ENCODE peak calls at places on chromosomes 11 and 22, in five cellular contexts. J, B, G, Y and Q are unnamed samples.

GRCh38 chr11:69317401-69318092 is 23.6 kb downstream of the MYEOV start:
- DNase-seq in J (no peak), B (no peak), G (no peak), Y (no peak), Q (no peak)

GRCh38 chr11:110077866-110078325 is 15.3 kb upstream of the ZC3H12C start:
- DNase-seq in J (no peak), B (no peak), G (no peak), Y (no peak), Q (no peak)

GRCh38 chr22:35955546-35955945 is 73.1 kb downstream of the RBFOX2 start:
- DNase-seq in J (no peak), B (no peak), G (no peak), Y (no peak), Q (no peak)

GRCh38 chr11:56089697-56090096 is 3.4 kb upstream of the OR8I2 start:
- DNase-seq in J (no peak), B (no peak), G (no peak), Y (no peak), Q (no peak)

GRCh38 chr11:123357990-123358827 is 71.9 kb upstream of the GRAMD1B start:
- DNase-seq in J (peak; percentile 14), B (peak; percentile 67), G (no peak), Y (no peak), Q (no peak)

GRCh38 chr22:35349704-35350538 is 31.0 kb upstream of the HMOX1 start:
- DNase-seq in J (no peak), B (no peak), G (no peak), Y (peak; percentile 84), Q (peak; percentile 55)

GRCh38 chr11:116556483-116556882 is 216.3 kb downstream of the BUD13 start:
- DNase-seq in J (no peak), B (no peak), G (no peak), Y (no peak), Q (no peak)

GRCh38 chr11:110174645-110175310 is 81.6 kb downstream of the ZC3H12C start:
- DNase-seq in J (no peak), B (no peak), G (no peak), Y (no peak), Q (no peak)

GRCh38 chr11:116422556-116422955 is 350.2 kb downstream of the BUD13 start:
- DNase-seq in J (no peak), B (no peak), G (no peak), Y (no peak), Q (no peak)

GRCh38 chr11:66335531-66336233 is 552 bp downstream of the RIN1 start:
- DNase-seq in J (no peak), B (no peak), G (no peak), Y (no peak), Q (peak; percentile 69)

GRCh38 chr11:34624069-34624468 is 3.2 kb downstream of the EHF start:
- DNase-seq in J (peak; percentile 75), B (no peak), G (no peak), Y (no peak), Q (no peak)

GRCh38 chr11:2480874-2481220 is 36.0 kb downstream of the KCNQ1 start:
- DNase-seq in J (no peak), B (no peak), G (no peak), Y (no peak), Q (no peak)

DNA sequence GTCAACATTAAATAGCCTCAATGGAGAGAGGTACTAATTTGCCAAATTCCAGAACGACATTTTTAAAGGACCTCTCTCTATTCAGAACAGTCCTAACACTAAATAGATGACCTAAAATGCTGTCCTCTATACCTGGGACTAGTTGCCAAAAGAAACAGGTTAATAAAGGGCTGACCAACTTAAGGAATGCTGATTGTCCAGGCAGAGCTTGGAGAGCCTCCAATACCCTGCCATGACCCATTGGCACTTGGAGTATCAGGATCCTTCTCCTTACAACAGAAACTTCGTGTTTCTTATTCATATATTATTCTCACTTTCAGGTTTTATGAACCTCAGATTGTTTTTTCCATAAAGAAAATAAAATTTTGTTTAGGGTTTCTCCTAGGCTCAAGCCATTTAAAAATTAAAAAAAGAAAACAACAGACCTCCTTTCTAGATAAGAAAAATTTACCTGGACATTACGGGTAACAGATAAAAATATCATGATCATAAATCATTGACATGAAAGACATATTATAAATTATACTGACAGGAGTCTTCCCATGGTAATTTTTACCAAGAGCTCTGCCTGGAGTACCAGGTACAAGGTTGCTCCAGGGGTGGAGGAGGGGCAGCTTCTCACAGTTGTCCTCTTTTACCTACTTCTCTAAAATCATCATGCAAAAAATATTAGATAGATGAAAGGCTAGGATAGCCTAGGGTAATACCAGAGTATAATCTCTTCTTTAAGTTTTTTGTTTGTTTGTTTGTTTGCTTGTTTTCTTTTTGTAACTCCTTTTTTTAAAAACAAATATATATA is 2.0 kb downstream of the LRRC4C start:
- DNase-seq in J (no peak), B (no peak), G (no peak), Y (no peak), Q (no peak)
- H3K4me3 ChIP-seq in J (no peak overlapping the region), B (no peak overlapping the region), G (no peak overlapping the region), Y (no peak overlapping the region), Q (no peak overlapping the region)

GRCh38 chr22:33326540-33327295 is 268.5 kb upstream of the SYN3 start:
- DNase-seq in J (no peak), B (no peak), G (no peak), Y (peak; percentile 57), Q (no peak)

GRCh38 chr22:33327348-33327860 is 269.2 kb upstream of the SYN3 start:
- DNase-seq in J (no peak), B (no peak), G (no peak), Y (no peak), Q (no peak)

GRCh38 chr22:33324228-33324627 is 266.0 kb upstream of the SYN3 start:
- DNase-seq in J (no peak), B (no peak), G (no peak), Y (no peak), Q (no peak)

GRCh38 chr22:33328789-33329296 is 270.7 kb upstream of the SYN3 start:
- DNase-seq in J (no peak), B (peak; percentile 12), G (no peak), Y (no peak), Q (no peak)

GRCh38 chr22:33325232-33326004 is 267.2 kb upstream of the SYN3 start:
- DNase-seq in J (no peak), B (no peak), G (no peak), Y (peak; percentile 77), Q (no peak)
- H3K36me3 ChIP-seq in J (no peaks in the 10 kb centered on the region), B (no peaks in the 10 kb centered on the region), G (no peaks in the 10 kb centered on the region), Y (no peaks in the 10 kb centered on the region), Q (no peaks in the 10 kb centered on the region)

DNA sequence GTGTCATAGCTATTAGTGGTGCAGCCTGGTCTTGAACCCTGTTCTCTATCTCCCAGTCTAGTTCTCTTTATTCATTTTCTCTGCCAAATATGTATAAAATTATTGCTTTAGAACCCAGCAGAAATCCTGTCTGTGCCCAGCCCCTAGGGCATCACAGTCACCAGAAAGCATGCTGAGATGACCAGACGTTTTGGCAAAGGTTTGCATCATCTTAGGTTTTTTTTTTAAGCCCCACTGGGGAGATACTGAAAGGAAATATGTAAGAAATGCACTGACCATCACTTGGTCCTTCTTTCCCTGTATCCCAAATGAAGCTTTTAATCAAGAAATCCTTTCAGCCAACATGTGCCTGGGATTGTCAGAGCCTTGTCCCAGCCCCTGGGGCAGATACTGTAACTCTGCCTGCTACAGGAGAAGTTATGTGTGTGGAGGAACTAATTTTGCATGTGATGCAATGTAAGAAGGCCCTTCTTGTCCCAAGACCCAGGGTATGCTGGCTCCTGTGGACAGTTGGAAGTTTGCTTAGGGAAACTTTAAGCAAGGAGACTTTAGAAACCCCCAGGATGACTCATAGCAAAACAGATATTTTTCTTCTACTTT is 65.5 kb downstream of the PPFIBP2 start:
- DNase-seq in J (no peak), B (no peak), G (no peak), Y (no peak), Q (peak; percentile 60)
- H3K27ac ChIP-seq in J (peak overlapping the region; percentile 92), B (no peak overlapping the region), G (no peak overlapping the region), Y (no peak overlapping the region), Q (peak overlapping the region; percentile 33)

DNA sequence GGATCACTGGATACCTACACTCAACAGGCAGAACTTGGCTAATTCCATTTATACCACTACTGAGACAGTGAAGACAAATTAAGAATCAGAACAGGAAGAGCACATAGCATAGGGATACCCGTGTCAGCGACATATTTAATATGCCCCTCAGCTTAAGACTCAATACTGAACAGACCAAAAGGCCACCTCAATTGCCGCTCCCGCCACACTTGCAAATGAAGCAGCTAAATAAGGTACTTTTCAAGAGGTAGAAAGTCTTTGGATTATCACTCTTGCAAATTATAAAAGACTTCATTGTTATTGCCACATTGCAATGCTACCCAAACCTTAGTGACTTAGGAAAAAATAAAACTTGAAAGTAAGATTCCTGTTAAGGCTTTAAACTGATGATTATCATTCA is 3.1 kb downstream of the DDX17 start:
- DNase-seq in J (no peak), B (no peak), G (no peak), Y (no peak), Q (no peak)
- H3K4me3 ChIP-seq in J (no peak overlapping the region), B (no peak overlapping the region), G (no peak overlapping the region), Y (peak overlapping the region; percentile 83), Q (peak overlapping the region; percentile 16)

GRCh38 chr11:27210509-27210908 is 152.5 kb downstream of the CCDC34 start:
- DNase-seq in J (no peak), B (no peak), G (no peak), Y (no peak), Q (no peak)

GRCh38 chr11:27211370-27212127 is 151.5 kb downstream of the CCDC34 start:
- DNase-seq in J (no peak), B (peak; percentile 38), G (peak; percentile 7), Y (no peak), Q (no peak)

GRCh38 chr11:27214713-27215112 is 148.3 kb downstream of the CCDC34 start:
- DNase-seq in J (no peak), B (no peak), G (no peak), Y (no peak), Q (no peak)

GRCh38 chr11:27213232-27213660 is 149.8 kb downstream of the CCDC34 start:
- DNase-seq in J (no peak), B (no peak), G (no peak), Y (no peak), Q (no peak)

DNA sequence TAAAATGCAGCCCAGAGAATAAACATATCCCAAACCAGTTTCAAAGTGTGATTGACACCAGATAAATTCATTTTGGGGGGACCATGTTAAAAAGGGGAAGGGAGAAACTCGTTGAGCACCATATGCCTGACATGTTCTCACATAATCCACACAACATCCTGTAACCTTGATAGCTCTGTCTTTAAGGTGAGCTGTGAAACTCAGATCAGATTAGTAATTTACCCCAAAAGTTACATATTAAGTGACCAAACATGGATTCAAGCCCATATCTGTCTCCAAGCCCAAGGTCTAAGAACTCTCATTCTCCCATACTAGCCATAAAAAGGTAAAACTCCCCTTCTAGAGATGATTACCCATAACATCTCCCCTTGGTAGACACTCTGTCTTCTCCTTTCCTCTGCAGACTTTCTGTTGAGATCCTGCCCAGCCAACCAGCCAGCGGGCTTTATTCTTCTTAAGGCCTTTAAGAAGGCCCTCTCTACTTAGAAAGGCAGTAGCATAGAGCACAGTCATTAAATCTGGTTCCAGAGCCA is 150.7 kb downstream of the CCDC34 start:
- DNase-seq in J (no peak), B (no peak), G (no peak), Y (no peak), Q (no peak)
- H3K36me3 ChIP-seq in J (no peaks in the 10 kb centered on the region), B (no peaks in the 10 kb centered on the region), G (no peaks in the 10 kb centered on the region), Y (no peaks in the 10 kb centered on the region), Q (no peaks in the 10 kb centered on the region)